ENCODE peak calls at places on chromosomes 5 and 9, in six cellular contexts. M is NCI-H1694, L is left ventricle myocardium inferior, B is AG10803, J is H7, U is endothelial cell. D is an unnamed sample.

GRCh38 chr9:112642126-112642525 is 75.8 kb downstream of the INIP start:
- DNase-seq in U (no peak), M (no peak), B (no peak), J (no peak), L (no peak), D (no peak)

GRCh38 chr9:86408121-86408520 is 53.9 kb upstream of the TUT7 start:
- DNase-seq in U (no peak), L (no peak), J (no peak), M (no peak), B (peak), D (no peak)

GRCh38 chr9:136052991-136053756 is 41.9 kb downstream of the NACC2 start:
- DNase-seq in J (peak), B (peak), L (no peak), U (no peak), M (no peak), D (peak)

GRCh38 chr5:24633705-24634325 is 11.0 kb downstream of the CDH10 start:
- DNase-seq in J (no peak), M (peak), U (peak), L (no peak), B (peak), D (peak)

GRCh38 chr9:119026120-119026519 is 343.1 kb downstream of the BRINP1 start:
- DNase-seq in L (peak), M (peak), B (peak), U (no peak), J (no peak), D (peak)

GRCh38 chr9:129137292-129138143 is 26.3 kb downstream of the PTPA start:
- DNase-seq in B (no peak), M (no peak), J (no peak), L (no peak), U (no peak), D (no peak)

GRCh38 chr9:89991204-89991790 is 386.5 kb downstream of the GADD45G start:
- DNase-seq in B (no peak), L (no peak), M (no peak), U (no peak), J (no peak), D (no peak)

GRCh38 chr5:52989781-52990530 is 804 bp downstream of the ITGA2 start:
- DNase-seq in M (peak), B (peak), J (peak), U (peak), L (peak), D (peak)

GRCh38 chr5:124444147-124444775 is 302.2 kb downstream of the ZNF608 start:
- DNase-seq in M (no peak), J (no peak), L (no peak), U (no peak), B (no peak), D (no peak)

D was measured in AG08395.